ENCODE peak calls at places on chromosomes 3 and 15, in nine cellular contexts. T is nephron progenitor cell, K is GM12865, E is upper lobe of left lung, H is psoas muscle, V is endothelial cell, D is brain microvascular endothelial cell, L is esophagus squamous epithelium, Q is astrocyte of the spinal cord. N is an unnamed sample.

GRCh38 chr3:67176396-67176795 is 178.3 kb downstream of the KBTBD8 start:
- DNase-seq in T (no peak), K (no peak), E (no peak), H (no peak), V (no peak), D (no peak), L (no peak), Q (no peak), N (no peak)

GRCh38 chr3:124601189-124601588 is 129.1 kb upstream of the UMPS start:
- DNase-seq in T (no peak), K (no peak), E (no peak), H (no peak), V (no peak), D (no peak), L (no peak), Q (no peak), N (no peak)

GRCh38 chr3:144437989-144438388 is 466.4 kb downstream of the DIPK2A start:
- DNase-seq in T (no peak), K (peak), E (no peak), H (no peak), V (no peak), D (no peak), L (no peak), Q (no peak), N (no peak)

GRCh38 chr3:12730511-12731234 is 28.4 kb downstream of the TMEM40 start:
- DNase-seq in T (no peak), K (peak), E (no peak), H (no peak), V (no peak), D (no peak), L (no peak), Q (no peak), N (no peak)

GRCh38 chr3:135992072-135992471 is 26.5 kb downstream of the PPP2R3A start:
- DNase-seq in T (no peak), K (no peak), E (no peak), H (no peak), V (no peak), D (peak), L (no peak), Q (peak), N (no peak)

GRCh38 chr3:197907196-197907595 is 42.8 kb upstream of the RPL35A start:
- DNase-seq in T (no peak), K (no peak), E (no peak), H (no peak), V (no peak), D (no peak), L (no peak), Q (no peak), N (no peak)

GRCh38 chr3:78919021-78919755 is 848.6 kb downstream of the ROBO1 start:
- DNase-seq in T (no peak), K (peak), E (no peak), H (no peak), V (no peak), D (peak), L (no peak), Q (peak), N (no peak)

GRCh38 chr3:161171113-161171512 is 50.0 kb upstream of the NMD3 start:
- DNase-seq in T (no peak), K (no peak), E (peak), H (peak), V (no peak), D (peak), L (no peak), Q (peak), N (no peak)

GRCh38 chr3:170941551-170941950 is 33.1 kb upstream of the EIF5A2 start:
- DNase-seq in T (no peak), K (no peak), E (no peak), H (no peak), V (no peak), D (no peak), L (no peak), Q (no peak), N (no peak)

GRCh38 chr3:99366663-99367429 is 271.5 kb upstream of the COL8A1 start:
- DNase-seq in T (no peak), K (no peak), E (no peak), H (no peak), V (no peak), D (no peak), L (no peak), Q (no peak), N (no peak)

GRCh38 chr15:85581495-85581894 is 201.1 kb downstream of the AKAP13 start:
- DNase-seq in T (no peak), K (peak), E (peak), H (peak), V (no peak), D (no peak), L (no peak), Q (no peak), N (peak)

GRCh38 chr3:18295171-18295920 is 129.8 kb downstream of the SATB1 start:
- DNase-seq in T (peak), K (peak), E (peak), H (no peak), V (peak), D (peak), L (no peak), Q (peak), N (no peak)

GRCh38 chr3:117820900-117821299 is 1111.3 kb downstream of the TUSC7 start:
- DNase-seq in T (no peak), K (no peak), E (no peak), H (no peak), V (no peak), D (no peak), L (no peak), Q (peak), N (no peak)

DNA sequence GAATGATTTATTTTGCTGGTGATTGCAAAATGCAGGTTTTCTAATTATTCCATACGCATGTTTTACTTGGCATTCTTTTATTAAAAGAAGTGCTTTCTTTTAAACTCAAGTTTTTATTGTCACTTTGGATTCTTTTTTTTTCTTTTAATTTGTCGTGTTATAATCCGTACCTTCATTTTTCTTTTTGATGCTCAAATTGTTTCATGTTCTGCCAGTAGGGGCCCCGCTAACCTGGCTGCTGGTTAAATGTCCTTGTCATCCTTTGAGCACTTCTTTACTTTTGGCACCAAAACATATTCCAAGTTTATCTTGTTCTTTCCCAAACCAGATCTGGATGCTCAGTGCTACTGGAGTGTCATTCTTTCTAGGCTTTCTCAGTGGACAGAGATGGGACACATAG is 31.6 kb downstream of the MED12L start:
- DNase-seq in T (no peak), K (no peak), E (no peak), H (no peak), V (no peak), D (no peak), L (no peak), Q (no peak), N (no peak)
- TF ChIP-seq CTCF in T (no peak), K (no peak), E (no peak), H (no peak), V (no peak), D (no peak), L (no peak), Q (no peak), N (no peak)

GRCh38 chr3:114640126-114640525 is 346.3 kb downstream of the TIGIT start:
- DNase-seq in T (no peak), K (no peak), E (no peak), H (no peak), V (no peak), D (no peak), L (no peak), Q (no peak), N (no peak)
- TF ChIP-seq CTCF in T (no peak), K (no peak), E (no peak), H (no peak), V (no peak), D (no peak), L (no peak), Q (no peak), N (no peak)

GRCh38 chr15:33729648-33730047 is 238.6 kb upstream of the CHRM5 start:
- DNase-seq in T (no peak), K (no peak), E (no peak), H (no peak), V (no peak), D (no peak), L (no peak), Q (no peak), N (no peak)
- TF ChIP-seq CTCF in T (no peak), K (no peak), E (no peak), H (peak), V (no peak), D (peak), L (no peak), Q (peak), N (no peak)

GRCh38 chr15:71191296-71191695 is 76.0 kb downstream of the THSD4 start:
- DNase-seq in T (no peak), K (no peak), E (no peak), H (no peak), V (no peak), D (no peak), L (no peak), Q (no peak), N (no peak)

GRCh38 chr15:71197620-71198019 is 82.3 kb downstream of the THSD4 start:
- DNase-seq in T (no peak), K (no peak), E (no peak), H (no peak), V (no peak), D (no peak), L (no peak), Q (no peak), N (no peak)

GRCh38 chr15:71198846-71199245 is 83.6 kb downstream of the THSD4 start:
- DNase-seq in T (no peak), K (no peak), E (no peak), H (no peak), V (no peak), D (no peak), L (no peak), Q (no peak), N (no peak)

GRCh38 chr15:71194286-71194685 is 79.0 kb downstream of the THSD4 start:
- DNase-seq in T (no peak), K (no peak), E (no peak), H (no peak), V (no peak), D (no peak), L (no peak), Q (no peak), N (no peak)

DNA sequence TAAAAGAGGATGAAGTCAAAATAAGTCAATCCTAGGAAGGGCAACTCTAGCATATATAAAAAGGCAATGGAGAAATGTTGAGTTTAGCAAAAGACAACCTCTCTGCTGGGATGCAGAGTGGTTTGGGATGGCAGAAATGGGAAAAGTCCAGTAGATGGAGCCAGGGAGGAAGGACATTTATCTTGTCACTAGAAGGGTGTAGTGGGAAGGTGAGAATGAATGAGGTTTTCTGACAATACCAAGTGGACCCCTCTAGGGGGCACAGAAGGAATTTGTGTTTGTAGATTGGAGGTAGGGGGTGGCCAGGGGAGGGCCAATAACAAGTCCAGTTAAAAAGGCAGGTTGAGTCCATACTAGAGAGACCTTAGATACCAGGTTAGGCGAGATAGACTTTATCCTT is 80.0 kb downstream of the THSD4 start:
- DNase-seq in T (no peak), K (no peak), E (no peak), H (no peak), V (no peak), D (no peak), L (no peak), Q (no peak), N (no peak)
- TF ChIP-seq CTCF in T (peak), K (no peak), E (no peak), H (no peak), V (no peak), D (peak), L (no peak), Q (peak), N (no peak)

GRCh38 chr3:52779011-52779410 is 1.6 kb downstream of the ITIH1 start:
- DNase-seq in T (no peak), K (no peak), E (no peak), H (no peak), V (no peak), D (no peak), L (no peak), Q (no peak), N (peak)
- TF ChIP-seq CTCF in T (no peak), K (no peak), E (no peak), H (no peak), V (no peak), D (no peak), L (no peak), Q (no peak), N (no peak)